ENCODE peak calls at places on chromosomes 6 and 20, in six cellular contexts. Z is naive thymus-derived CD4-positive, alpha-beta T cell; J is IMR-90; F is WERI-Rb-1; C is mesendoderm; T is prostate gland. X is an unnamed sample. For H3K36me3, the result is how much of the 10 kb centered on the place peaks cover.

GRCh38 chr20:3051385-3052019 is 5.7 kb downstream of the MRPS26 start:
- DNase-seq in Z (no peak), J (no peak), F (no peak), C (no peak), T (no peak), X (no peak)

GRCh38 chr6:26183581-26184408 is 96.6 kb downstream of the HFE start:
- DNase-seq in Z (peak), J (peak), F (peak), C (peak), T (peak), X (no peak)

GRCh38 chr20:51428451-51429143 is 113.9 kb downstream of the NFATC2 start:
- DNase-seq in Z (no peak), J (peak), F (no peak), C (peak), T (no peak), X (no peak)

GRCh38 chr20:57141492-57141891 is 124.9 kb downstream of the BMP7 start:
- DNase-seq in Z (no peak), J (no peak), F (no peak), C (no peak), T (no peak), X (no peak)

GRCh38 chr6:47106721-47107197 is 64.6 kb upstream of the ADGRF1 start:
- DNase-seq in Z (no peak), J (no peak), F (no peak), C (peak), T (no peak), X (no peak)

GRCh38 chr6:11791354-11792107 is 12.9 kb upstream of the ADTRP start:
- DNase-seq in Z (no peak), J (peak), F (no peak), C (no peak), T (no peak), X (no peak)

GRCh38 chr6:42679358-42679757 is 43.0 kb downstream of the PRPH2 start:
- DNase-seq in Z (no peak), J (no peak), F (no peak), C (no peak), T (no peak), X (no peak)

GRCh38 chr20:17652411-17652810 is 29.6 kb downstream of the RRBP1 start:
- DNase-seq in Z (no peak), J (no peak), F (no peak), C (no peak), T (no peak), X (no peak)

GRCh38 chr20:37220796-37221195 is 40.8 kb downstream of the GHRH start:
- DNase-seq in Z (no peak), J (no peak), F (no peak), C (peak), T (no peak), X (no peak)

GRCh38 chr6:131782764-131783163 is 25.1 kb upstream of the ENPP1 start:
- DNase-seq in Z (no peak), J (no peak), F (no peak), C (peak), T (no peak), X (no peak)

GRCh38 chr6:89508755-89509563 is 76.0 kb downstream of the ANKRD6 start:
- DNase-seq in Z (no peak), J (no peak), F (no peak), C (no peak), T (no peak), X (no peak)

GRCh38 chr20:32485126-32485769 is 99.9 kb downstream of the NOL4L start:
- DNase-seq in Z (peak), J (peak), F (peak), C (peak), T (peak), X (no peak)

GRCh38 chr6:136030131-136030530 is 178.6 kb downstream of the PDE7B start:
- DNase-seq in Z (no peak), J (no peak), F (no peak), C (no peak), T (no peak), X (no peak)

GRCh38 chr20:17531537-17532025 is 402 bp upstream of the BFSP1 start:
- DNase-seq in Z (no peak), J (no peak), F (no peak), C (peak), T (no peak), X (no peak)

GRCh38 chr6:26187981-26188635 is 100.9 kb downstream of the HFE start:
- DNase-seq in Z (no peak), J (peak), F (no peak), C (peak), T (no peak), X (no peak)

GRCh38 chr6:41936073-41936837 is 5.4 kb downstream of the CCND3 start:
- DNase-seq in Z (peak), J (peak), F (peak), C (peak), T (peak), X (no peak)

GRCh38 chr6:143691900-143692572 is 14.3 kb downstream of the PHACTR2 start:
- DNase-seq in Z (no peak), J (no peak), F (no peak), C (no peak), T (no peak), X (no peak)

GRCh38 chr6:2748183-2748582 is 2.5 kb downstream of the MYLK4 start:
- DNase-seq in Z (no peak), J (no peak), F (no peak), C (no peak), T (no peak), X (no peak)

GRCh38 chr6:168137024-168137423 is 58.0 kb upstream of the FRMD1 start:
- DNase-seq in Z (no peak), J (no peak), F (no peak), C (no peak), T (no peak), X (no peak)

GRCh38 chr6:144320746-144321145 is 35.6 kb downstream of the UTRN start:
- DNase-seq in Z (no peak), J (no peak), F (no peak), C (no peak), T (no peak), X (no peak)

GRCh38 chr6:115396112-115396906 is 664.4 kb downstream of the FRK start:
- DNase-seq in Z (no peak), J (no peak), F (no peak), C (no peak), T (no peak), X (no peak)

GRCh38 chr6:142026471-142026870 is 106.3 kb upstream of the GJE1 start:
- DNase-seq in Z (no peak), J (no peak), F (no peak), C (peak), T (no peak), X (no peak)

GRCh38 chr20:44702776-44703175 is 12.4 kb upstream of the CCN5 start:
- DNase-seq in Z (no peak), J (peak), F (no peak), C (no peak), T (no peak), X (no peak)

GRCh38 chr20:45355209-45355608 is 7.0 kb upstream of the SDC4 start:
- DNase-seq in Z (no peak), J (peak), F (no peak), C (no peak), T (no peak), X (no peak)

GRCh38 chr6:169499728-169500265 is 202.0 kb downstream of the WDR27 start:
- DNase-seq in Z (no peak), J (no peak), F (no peak), C (no peak), T (no peak), X (no peak)

GRCh38 chr20:32067234-32067821 is 15.3 kb downstream of the HCK start:
- DNase-seq in Z (no peak), J (peak), F (no peak), C (no peak), T (no peak), X (no peak)

GRCh38 chr6:134176283-134176975 is 124.0 kb upstream of the SLC2A12 start:
- DNase-seq in Z (no peak), J (peak), F (peak), C (peak), T (peak), X (no peak)

GRCh38 chr6:118660218-118660569 is 8.8 kb upstream of the CEP85L start:
- DNase-seq in Z (peak), J (no peak), F (peak), C (no peak), T (peak), X (no peak)

GRCh38 chr6:155125916-155126315 is 130.8 kb downstream of the TIAM2 start:
- DNase-seq in Z (no peak), J (peak), F (no peak), C (no peak), T (no peak), X (no peak)

GRCh38 chr6:1479095-1479494 is 89.7 kb downstream of the FOXF2 start:
- DNase-seq in Z (no peak), J (peak), F (no peak), C (no peak), T (no peak), X (no peak)

GRCh38 chr6:111486921-111487320 is 3.9 kb upstream of the REV3L start:
- DNase-seq in Z (no peak), J (no peak), F (no peak), C (no peak), T (no peak), X (no peak)

GRCh38 chr20:32960849-32961731 is 43.1 kb downstream of the SUN5 start:
- DNase-seq in Z (no peak), J (no peak), F (no peak), C (no peak), T (no peak), X (no peak)

GRCh38 chr6:81834141-81834621 is 81.7 kb upstream of the TENT5A start:
- DNase-seq in Z (no peak), J (peak), F (no peak), C (peak), T (no peak), X (no peak)

GRCh38 chr6:16572943-16573342 is 188.3 kb downstream of the ATXN1 start:
- DNase-seq in Z (no peak), J (no peak), F (no peak), C (no peak), T (no peak), X (no peak)

GRCh38 chr20:5703542-5704215 is 46.5 kb upstream of the SHLD1 start:
- DNase-seq in Z (no peak), J (no peak), F (no peak), C (no peak), T (peak), X (no peak)

GRCh38 chr6:23533954-23534725 is 591.9 kb upstream of the NRSN1 start:
- DNase-seq in Z (no peak), J (no peak), F (no peak), C (no peak), T (no peak), X (no peak)

GRCh38 chr6:32058511-32058963 is 20.3 kb downstream of the CYP21A2 start:
- DNase-seq in Z (no peak), J (no peak), F (no peak), C (no peak), T (no peak), X (no peak)
- H3K36me3 ChIP-seq in Z (under half), J (under half), F (under half), C (under half), T (under half), X (under half)

DNA sequence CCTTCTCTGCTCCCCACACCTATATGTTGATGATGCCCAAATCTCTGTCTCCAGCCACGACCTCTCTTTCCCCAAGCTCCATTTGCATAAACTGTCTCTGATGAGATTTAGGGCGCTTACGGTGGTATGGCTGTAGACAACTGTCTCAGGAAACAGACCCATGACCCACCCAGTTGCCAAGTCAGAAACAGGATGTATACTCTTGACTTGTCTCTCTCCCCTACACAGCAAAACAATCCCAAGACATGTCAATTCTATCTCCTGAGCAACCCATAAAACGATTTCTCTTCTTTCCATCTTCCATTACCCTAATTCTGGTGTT is 13.9 kb downstream of the GNL1 start:
- DNase-seq in Z (peak), J (no peak), F (no peak), C (no peak), T (no peak), X (no peak)
- H3K27ac ChIP-seq in Z (peak), J (no peak), F (no peak), C (no peak), T (no peak), X (no peak)

DNA sequence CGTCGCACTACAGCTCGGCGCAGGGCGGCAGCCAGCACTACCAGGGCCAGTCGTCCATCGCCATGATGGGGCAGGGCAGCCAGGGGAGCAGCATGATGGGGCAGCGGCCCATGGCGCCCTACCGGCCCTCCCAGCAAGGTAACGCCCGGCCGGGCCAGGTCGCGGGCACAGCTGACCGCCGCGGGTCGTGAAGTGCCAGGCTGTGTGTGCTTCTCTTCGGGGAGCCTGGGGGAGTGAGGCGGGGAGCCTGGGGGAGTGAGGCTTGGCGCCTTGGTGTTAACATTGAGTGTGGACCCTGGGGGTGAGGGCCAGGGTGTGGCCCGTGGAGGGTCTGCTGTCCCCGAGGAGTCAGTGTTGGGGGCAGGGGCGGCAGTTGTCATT is 19.4 kb upstream of the MTG2 start:
- DNase-seq in Z (no peak), J (no peak), F (no peak), C (no peak), T (no peak), X (no peak)
- H3K36me3 ChIP-seq in Z (under half), J (half or more), F (half or more), C (under half), T (under half), X (half or more)

GRCh38 chr6:53795702-53796450 is 1.1 kb downstream of the LRRC1 start:
- DNase-seq in Z (peak), J (peak), F (peak), C (peak), T (peak), X (no peak)
- H3K27ac ChIP-seq in Z (no peak), J (no peak), F (no peak), C (no peak), T (peak), X (no peak)

GRCh38 chr6:100554228-100554627 is 89.5 kb upstream of the SIM1 start:
- DNase-seq in Z (no peak), J (no peak), F (peak), C (no peak), T (no peak), X (no peak)
- H3K36me3 ChIP-seq in Z (under half), J (under half), F (under half), C (under half), T (under half), X (under half)

GRCh38 chr6:24858154-24858801 is 59.6 kb upstream of the ARMH2 start:
- DNase-seq in Z (peak), J (no peak), F (no peak), C (no peak), T (no peak), X (no peak)
- H3K27ac ChIP-seq in Z (peak), J (no peak), F (no peak), C (no peak), T (no peak), X (no peak)

GRCh38 chr6:129329677-129330076 is 380.3 kb downstream of the ARHGAP18 start:
- DNase-seq in Z (no peak), J (no peak), F (no peak), C (peak), T (no peak), X (no peak)
- H3K36me3 ChIP-seq in Z (under half), J (under half), F (under half), C (under half), T (under half), X (under half)

GRCh38 chr6:158818008-158818579 is 1.1 kb downstream of the EZR start:
- DNase-seq in Z (peak), J (peak), F (peak), C (peak), T (peak), X (no peak)

GRCh38 chr6:158817298-158818007 is 1.7 kb downstream of the EZR start:
- DNase-seq in Z (peak), J (peak), F (no peak), C (peak), T (peak), X (no peak)

GRCh38 chr6:158815379-158815724 is 3.8 kb downstream of the EZR start:
- DNase-seq in Z (no peak), J (no peak), F (no peak), C (no peak), T (no peak), X (no peak)

GRCh38 chr6:158815915-158816314 is 3.3 kb downstream of the EZR start:
- DNase-seq in Z (peak), J (no peak), F (no peak), C (no peak), T (no peak), X (no peak)

GRCh38 chr6:158816329-158816728 is 2.8 kb downstream of the EZR start:
- DNase-seq in Z (no peak), J (no peak), F (no peak), C (peak), T (no peak), X (no peak)
- H3K27ac ChIP-seq in Z (peak), J (no peak), F (no peak), C (no peak), T (peak), X (no peak)

GRCh38 chr20:64029293-64030117 is 6.5 kb upstream of the C20orf204 start:
- DNase-seq in Z (no peak), J (no peak), F (no peak), C (no peak), T (no peak), X (no peak)
- H3K36me3 ChIP-seq in Z (half or more), J (half or more), F (under half), C (under half), T (under half), X (under half)

DNA sequence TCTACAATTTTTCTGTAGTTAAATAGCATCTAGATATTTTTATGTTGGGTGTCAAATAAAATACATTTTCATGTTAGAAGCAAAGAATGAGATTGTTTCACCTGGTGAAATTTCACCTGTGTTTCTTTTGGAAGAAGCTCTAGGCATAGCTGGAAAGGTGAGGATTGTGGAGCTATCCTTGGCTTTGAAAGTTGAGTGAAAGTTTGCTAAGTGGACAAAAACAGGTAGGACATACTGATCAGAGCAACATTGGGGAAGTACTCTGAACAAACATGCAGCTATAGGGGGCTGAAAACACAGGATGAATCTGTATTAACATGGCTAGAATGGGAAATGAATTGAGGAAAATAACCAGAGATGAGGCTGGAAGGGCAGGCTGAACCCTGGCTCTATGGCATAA is 18.8 kb downstream of the CLVS2 start:
- DNase-seq in Z (no peak), J (no peak), F (no peak), C (no peak), T (no peak), X (no peak)
- H3K27ac ChIP-seq in Z (no peak), J (no peak), F (no peak), C (no peak), T (no peak), X (no peak)